ENCODE peak calls at places on chromosomes 1 and 21, in six cellular contexts. One of them, this sample, is unnamed.

GRCh38 chr1:85195703-85196102 is 5.1 kb downstream of the SYDE2 start:
- DNase-seq in prostate gland: no peak
- DNase-seq in left lung: no peak
- DNase-seq in heart right ventricle: no peak
- DNase-seq in neuronal stem cell: no peak
- DNase-seq in fibroblast of lung: no peak
- DNase-seq in this sample: no peak

GRCh38 chr1:232223887-232224286 is 406.0 kb downstream of the SIPA1L2 start:
- DNase-seq in left lung: no peak
- DNase-seq in prostate gland: no peak
- DNase-seq in neuronal stem cell: no peak
- DNase-seq in heart right ventricle: no peak
- DNase-seq in fibroblast of lung: no peak
- DNase-seq in this sample: no peak

GRCh38 chr1:100039571-100039970 is 69.8 kb downstream of the SLC35A3 start:
- DNase-seq in heart right ventricle: no peak
- DNase-seq in left lung: no peak
- DNase-seq in fibroblast of lung: peak; percentile 8
- DNase-seq in neuronal stem cell: no peak
- DNase-seq in prostate gland: no peak
- DNase-seq in this sample: peak; percentile 6

GRCh38 chr1:46411601-46412341 is 17.7 kb downstream of the FAAH start:
- DNase-seq in fibroblast of lung: no peak
- DNase-seq in heart right ventricle: no peak
- DNase-seq in prostate gland: no peak
- DNase-seq in left lung: no peak
- DNase-seq in neuronal stem cell: no peak
- DNase-seq in this sample: no peak

GRCh38 chr21:31446206-31446900 is 102.3 kb upstream of the TIAM1 start:
- DNase-seq in left lung: no peak
- DNase-seq in fibroblast of lung: no peak
- DNase-seq in heart right ventricle: no peak
- DNase-seq in prostate gland: no peak
- DNase-seq in neuronal stem cell: no peak
- DNase-seq in this sample: no peak

GRCh38 chr1:107933736-107934135 is 31.2 kb downstream of the VAV3 start:
- DNase-seq in neuronal stem cell: no peak
- DNase-seq in left lung: no peak
- DNase-seq in fibroblast of lung: no peak
- DNase-seq in prostate gland: no peak
- DNase-seq in heart right ventricle: no peak
- DNase-seq in this sample: no peak

GRCh38 chr1:120178799-120179419 is 2.6 kb upstream of the SEC22B start:
- DNase-seq in heart right ventricle: no peak
- DNase-seq in prostate gland: no peak
- DNase-seq in left lung: no peak
- DNase-seq in fibroblast of lung: peak; percentile 44
- DNase-seq in neuronal stem cell: peak; percentile 8
- DNase-seq in this sample: no peak

GRCh38 chr1:175319912-175320230 is 127.3 kb upstream of the KIAA0040 start:
- DNase-seq in fibroblast of lung: no peak
- DNase-seq in left lung: no peak
- DNase-seq in prostate gland: no peak
- DNase-seq in heart right ventricle: no peak
- DNase-seq in neuronal stem cell: no peak
- DNase-seq in this sample: peak; percentile 13

GRCh38 chr21:28821276-28822063 is 171.2 kb downstream of the LTN1 start:
- DNase-seq in neuronal stem cell: no peak
- DNase-seq in fibroblast of lung: peak; percentile 63
- DNase-seq in heart right ventricle: no peak
- DNase-seq in prostate gland: no peak
- DNase-seq in left lung: no peak
- DNase-seq in this sample: no peak

GRCh38 chr1:86195281-86195680 is 38.7 kb upstream of the COL24A1 start:
- DNase-seq in left lung: no peak
- DNase-seq in prostate gland: no peak
- DNase-seq in heart right ventricle: no peak
- DNase-seq in fibroblast of lung: no peak
- DNase-seq in neuronal stem cell: peak; percentile 14
- DNase-seq in this sample: no peak

GRCh38 chr1:93751391-93752250 is 70.0 kb upstream of the BCAR3 start:
- DNase-seq in heart right ventricle: peak; percentile 70
- DNase-seq in left lung: no peak
- DNase-seq in neuronal stem cell: no peak
- DNase-seq in prostate gland: peak; percentile 26
- DNase-seq in fibroblast of lung: no peak
- DNase-seq in this sample: no peak

GRCh38 chr1:1380860-1381259 is 5.9 kb upstream of the AURKAIP1 start:
- DNase-seq in left lung: no peak
- DNase-seq in neuronal stem cell: no peak
- DNase-seq in prostate gland: no peak
- DNase-seq in heart right ventricle: no peak
- DNase-seq in fibroblast of lung: no peak
- DNase-seq in this sample: no peak

GRCh38 chr1:219533280-219533679 is 79.6 kb downstream of the ZC3H11B start:
- DNase-seq in neuronal stem cell: no peak
- DNase-seq in prostate gland: no peak
- DNase-seq in fibroblast of lung: no peak
- DNase-seq in heart right ventricle: no peak
- DNase-seq in left lung: no peak
- DNase-seq in this sample: no peak

GRCh38 chr1:8661185-8662110 is 156.0 kb downstream of the RERE start:
- DNase-seq in prostate gland: no peak
- DNase-seq in heart right ventricle: peak; percentile 64
- DNase-seq in neuronal stem cell: no peak
- DNase-seq in fibroblast of lung: peak; percentile 90
- DNase-seq in left lung: no peak
- DNase-seq in this sample: peak; percentile 71

GRCh38 chr21:27776925-27777553 is 810.2 kb upstream of the ADAMTS5 start:
- DNase-seq in neuronal stem cell: no peak
- DNase-seq in fibroblast of lung: peak; percentile 42
- DNase-seq in heart right ventricle: peak; percentile 26
- DNase-seq in left lung: no peak
- DNase-seq in prostate gland: no peak
- DNase-seq in this sample: no peak

GRCh38 chr1:206455681-206456344 is 14.5 kb upstream of the IKBKE start:
- DNase-seq in left lung: no peak
- DNase-seq in neuronal stem cell: peak; percentile 50
- DNase-seq in heart right ventricle: no peak
- DNase-seq in prostate gland: no peak
- DNase-seq in fibroblast of lung: no peak
- DNase-seq in this sample: no peak

DNA sequence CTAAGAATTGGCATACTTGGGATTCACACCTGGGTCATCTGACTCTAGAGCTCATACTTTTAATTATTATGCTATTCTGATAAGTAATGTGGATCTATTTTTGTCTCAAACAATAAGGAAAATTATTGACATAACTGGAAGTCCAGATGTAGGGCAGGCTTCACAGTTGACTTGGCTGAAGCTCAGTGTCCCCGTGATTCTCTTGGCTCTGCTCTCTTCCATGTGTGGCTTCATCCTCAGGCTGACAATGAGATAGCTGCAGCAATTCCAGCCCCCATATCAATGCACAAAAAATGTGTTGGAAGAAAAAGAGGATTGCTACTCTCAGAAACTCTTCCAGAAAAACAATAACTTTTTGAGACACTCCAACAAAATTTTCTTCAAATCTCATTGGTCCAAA is 23.8 kb downstream of the HSD11B1 start:
- DNase-seq in neuronal stem cell: no peak
- DNase-seq in heart right ventricle: peak; percentile 48
- DNase-seq in left lung: no peak
- DNase-seq in prostate gland: no peak
- DNase-seq in fibroblast of lung: no peak
- DNase-seq in this sample: no peak
- H3K27ac ChIP-seq in neuronal stem cell: no peak overlapping the region
- H3K27ac ChIP-seq in heart right ventricle: peak overlapping the region; percentile 28
- H3K27ac ChIP-seq in left lung: no peak overlapping the region
- H3K27ac ChIP-seq in prostate gland: no peak overlapping the region
- H3K27ac ChIP-seq in fibroblast of lung: no peak overlapping the region
- H3K27ac ChIP-seq in this sample: no peak overlapping the region

GRCh38 chr1:72221811-72222210 is 60.5 kb downstream of the NEGR1 start:
- DNase-seq in fibroblast of lung: no peak
- DNase-seq in prostate gland: no peak
- DNase-seq in left lung: no peak
- DNase-seq in neuronal stem cell: no peak
- DNase-seq in heart right ventricle: no peak
- DNase-seq in this sample: no peak

GRCh38 chr1:72218141-72218739 is 64.1 kb downstream of the NEGR1 start:
- DNase-seq in heart right ventricle: no peak
- DNase-seq in left lung: no peak
- DNase-seq in prostate gland: no peak
- DNase-seq in neuronal stem cell: no peak
- DNase-seq in fibroblast of lung: no peak
- DNase-seq in this sample: no peak
- H3K4me3 ChIP-seq in heart right ventricle: no peak overlapping the region
- H3K4me3 ChIP-seq in left lung: no peak overlapping the region
- H3K4me3 ChIP-seq in prostate gland: no peak overlapping the region
- H3K4me3 ChIP-seq in neuronal stem cell: no peak overlapping the region
- H3K4me3 ChIP-seq in fibroblast of lung: no peak overlapping the region
- H3K4me3 ChIP-seq in this sample: no peak overlapping the region

DNA sequence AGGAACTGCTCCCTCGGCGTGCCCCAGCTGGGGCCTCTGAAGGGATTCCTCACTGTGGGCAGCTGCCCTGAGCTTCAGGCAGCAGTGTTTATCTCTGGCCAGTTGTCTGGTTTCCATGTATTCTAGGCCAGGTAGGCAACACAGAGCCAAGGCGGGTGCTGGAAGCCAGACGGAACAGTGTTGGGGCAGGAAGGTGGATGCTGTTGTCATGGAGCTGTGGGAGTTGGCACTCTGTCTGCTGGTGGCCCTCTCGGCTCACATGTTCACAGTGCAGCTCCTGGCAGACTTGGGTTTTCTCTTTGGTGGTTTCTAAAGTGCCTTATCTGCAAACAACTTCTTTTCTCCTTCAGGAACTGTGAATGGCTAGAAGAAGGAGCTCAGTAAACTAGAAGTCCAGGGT is 19.0 kb downstream of the NECAP2 start:
- DNase-seq in fibroblast of lung: no peak
- DNase-seq in prostate gland: no peak
- DNase-seq in heart right ventricle: no peak
- DNase-seq in neuronal stem cell: no peak
- DNase-seq in left lung: peak; percentile 31
- DNase-seq in this sample: no peak
- H3K36me3 ChIP-seq in fibroblast of lung: peaks cover 20% of the 10 kb centered on the region
- H3K36me3 ChIP-seq in prostate gland: no peaks in the 10 kb centered on the region
- H3K36me3 ChIP-seq in heart right ventricle: peaks cover 13% of the 10 kb centered on the region
- H3K36me3 ChIP-seq in neuronal stem cell: peaks cover 92% of the 10 kb centered on the region
- H3K36me3 ChIP-seq in left lung: peaks cover 100% of the 10 kb centered on the region
- H3K36me3 ChIP-seq in this sample: peaks cover 87% of the 10 kb centered on the region

DNA sequence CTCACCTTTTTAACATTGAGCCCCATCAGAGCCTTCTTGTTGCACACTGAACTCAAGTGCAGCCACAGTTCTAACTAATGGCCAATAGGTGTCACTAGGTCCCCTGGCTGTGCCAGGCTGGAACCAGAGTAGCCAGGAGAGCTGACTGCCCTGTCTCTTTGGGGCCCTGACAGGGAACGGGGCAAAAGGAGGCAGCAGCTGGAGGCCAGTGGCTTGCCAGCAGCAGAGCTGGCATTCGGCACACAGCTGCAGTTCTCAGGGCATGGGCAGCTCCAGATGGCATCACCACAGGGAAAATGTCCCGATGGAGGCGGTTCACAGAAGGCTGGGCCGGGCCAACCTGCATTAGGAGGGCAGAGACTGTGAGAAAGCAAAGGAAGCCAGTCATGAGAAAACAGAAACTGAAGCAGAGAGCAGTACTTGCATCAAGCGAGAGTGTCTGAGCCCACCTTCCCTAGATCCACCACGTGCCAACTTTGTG is 188.6 kb downstream of the FCRL5 start:
- DNase-seq in heart right ventricle: no peak
- DNase-seq in neuronal stem cell: no peak
- DNase-seq in fibroblast of lung: peak; percentile 20
- DNase-seq in left lung: no peak
- DNase-seq in prostate gland: no peak
- DNase-seq in this sample: no peak
- H3K27ac ChIP-seq in heart right ventricle: no peak overlapping the region
- H3K27ac ChIP-seq in neuronal stem cell: no peak overlapping the region
- H3K27ac ChIP-seq in fibroblast of lung: no peak overlapping the region
- H3K27ac ChIP-seq in left lung: no peak overlapping the region
- H3K27ac ChIP-seq in prostate gland: no peak overlapping the region
- H3K27ac ChIP-seq in this sample: no peak overlapping the region

GRCh38 chr1:20343149-20343936 is 52.7 kb downstream of the VWA5B1 start:
- DNase-seq in left lung: no peak
- DNase-seq in heart right ventricle: peak; percentile 19
- DNase-seq in fibroblast of lung: no peak
- DNase-seq in neuronal stem cell: peak; percentile 76
- DNase-seq in prostate gland: no peak
- DNase-seq in this sample: no peak
- H3K4me3 ChIP-seq in left lung: no peak overlapping the region
- H3K4me3 ChIP-seq in heart right ventricle: peak overlapping the region; percentile 12
- H3K4me3 ChIP-seq in fibroblast of lung: no peak overlapping the region
- H3K4me3 ChIP-seq in neuronal stem cell: peak overlapping the region; percentile 83
- H3K4me3 ChIP-seq in prostate gland: no peak overlapping the region
- H3K4me3 ChIP-seq in this sample: no peak overlapping the region

This sample was measured in SJSA1.